ENCODE peak calls at places on chromosomes 16 and 17, in five cellular contexts. One of them, this sample, is unnamed. For H3K4me1, the result is how much of the 10 kb centered on the place peaks cover.

GRCh38 chr17:69084911-69085310 is 24.2 kb upstream of the ABCA9 start:
- DNase-seq in ascending aorta: no peak
- DNase-seq in heart right ventricle: no peak
- DNase-seq in prostate gland: no peak
- DNase-seq in A549: peak
- DNase-seq in this sample: peak

GRCh38 chr17:60135160-60135950 is 14.4 kb upstream of the CA4 start:
- DNase-seq in ascending aorta: peak
- DNase-seq in heart right ventricle: peak
- DNase-seq in prostate gland: peak
- DNase-seq in A549: peak
- DNase-seq in this sample: peak

GRCh38 chr17:4806420-4806769 is 557 bp upstream of the PLD2 start:
- DNase-seq in ascending aorta: no peak
- DNase-seq in heart right ventricle: no peak
- DNase-seq in prostate gland: no peak
- DNase-seq in A549: no peak
- DNase-seq in this sample: no peak

GRCh38 chr16:12468552-12468951 is 335.1 kb downstream of the CPPED1 start:
- DNase-seq in ascending aorta: no peak
- DNase-seq in heart right ventricle: no peak
- DNase-seq in prostate gland: no peak
- DNase-seq in A549: no peak
- DNase-seq in this sample: no peak

GRCh38 chr17:45869676-45870341 is 24.5 kb upstream of the MAPT start:
- DNase-seq in ascending aorta: no peak
- DNase-seq in heart right ventricle: no peak
- DNase-seq in prostate gland: no peak
- DNase-seq in A549: no peak
- DNase-seq in this sample: no peak

GRCh38 chr17:79566251-79566955 is 44.4 kb downstream of the RBFOX3 start:
- DNase-seq in ascending aorta: no peak
- DNase-seq in heart right ventricle: no peak
- DNase-seq in prostate gland: no peak
- DNase-seq in A549: no peak
- DNase-seq in this sample: no peak

GRCh38 chr17:55743103-55743679 is 7.7 kb upstream of the PCTP start:
- DNase-seq in ascending aorta: no peak
- DNase-seq in heart right ventricle: no peak
- DNase-seq in prostate gland: peak
- DNase-seq in A549: peak
- DNase-seq in this sample: peak

GRCh38 chr16:55294947-55295346 is 29.1 kb upstream of the IRX6 start:
- DNase-seq in ascending aorta: no peak
- DNase-seq in heart right ventricle: peak
- DNase-seq in prostate gland: no peak
- DNase-seq in A549: no peak
- DNase-seq in this sample: peak

GRCh38 chr16:54411555-54411954 is 125.0 kb upstream of the IRX3 start:
- DNase-seq in ascending aorta: no peak
- DNase-seq in heart right ventricle: peak
- DNase-seq in prostate gland: no peak
- DNase-seq in A549: no peak
- DNase-seq in this sample: no peak

DNA sequence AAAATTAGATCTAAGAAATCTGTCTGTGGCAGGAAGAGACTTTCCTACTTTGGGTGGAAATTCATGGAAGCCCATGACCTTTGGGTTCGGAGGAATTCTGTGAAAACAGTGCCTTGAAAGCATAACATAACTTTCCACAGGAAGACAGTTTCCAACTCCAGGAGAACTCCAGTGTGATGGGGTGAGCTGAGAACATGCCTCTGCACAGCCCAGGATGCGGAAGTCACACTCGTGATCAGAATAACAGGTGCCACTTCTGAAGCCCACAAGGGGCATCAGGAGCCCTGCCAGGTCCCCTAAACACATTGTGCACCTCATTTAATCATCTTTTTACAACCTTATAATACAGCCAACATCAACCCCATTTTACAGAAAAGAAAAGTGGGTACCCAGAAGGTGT is 9.7 kb downstream of the TVP23A start:
- DNase-seq in ascending aorta: no peak
- DNase-seq in heart right ventricle: no peak
- DNase-seq in prostate gland: no peak
- DNase-seq in A549: no peak
- DNase-seq in this sample: no peak
- TF ChIP-seq CTCF in ascending aorta: no peak
- TF ChIP-seq CTCF in heart right ventricle: no peak
- TF ChIP-seq CTCF in prostate gland: no peak
- TF ChIP-seq CTCF in A549: no peak
- TF ChIP-seq CTCF in this sample: no peak

DNA sequence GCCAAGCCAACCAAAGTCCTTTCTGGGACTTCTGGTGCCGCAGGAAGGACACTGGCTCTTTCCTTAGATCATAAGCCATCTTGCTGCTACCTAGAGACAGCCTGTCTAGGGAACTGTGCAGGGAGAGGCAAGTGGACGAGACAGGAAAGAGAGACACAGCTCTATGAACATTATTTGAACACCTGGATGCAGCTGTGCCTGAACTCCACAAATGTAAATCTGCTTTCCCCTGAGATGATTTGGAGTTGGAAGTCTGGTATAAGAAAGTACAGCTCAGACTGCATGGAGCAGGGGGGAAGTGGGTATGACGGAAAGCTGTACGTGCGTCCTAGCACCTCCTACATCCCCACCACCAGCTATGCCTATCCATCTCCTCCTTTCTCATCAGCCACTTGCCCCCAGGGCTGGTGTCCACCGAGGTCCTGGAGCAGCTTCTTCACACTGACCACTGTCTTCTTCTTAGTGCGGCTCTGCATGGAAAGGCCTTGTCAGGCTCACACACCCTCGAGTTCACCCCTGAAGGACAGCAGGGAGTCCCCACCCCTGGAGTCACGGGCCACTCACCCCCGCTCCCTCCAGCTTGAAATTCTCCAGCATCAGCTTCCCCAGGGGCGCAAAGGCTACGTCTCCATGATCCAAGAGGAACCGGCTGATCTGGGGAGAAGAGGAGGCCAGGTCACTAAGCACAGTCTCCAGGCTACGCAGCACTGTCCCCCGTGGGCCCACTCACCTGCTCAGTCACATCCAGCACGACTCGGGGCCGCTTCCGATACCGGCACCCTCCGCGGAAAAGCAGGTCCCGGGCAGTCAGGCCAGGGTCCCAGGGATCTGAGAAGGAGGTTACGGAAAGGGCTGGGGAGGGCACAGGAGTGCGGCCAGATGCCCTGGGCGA is 3.9 kb downstream of the TAF1C start:
- DNase-seq in ascending aorta: no peak
- DNase-seq in heart right ventricle: no peak
- DNase-seq in prostate gland: no peak
- DNase-seq in A549: no peak
- DNase-seq in this sample: no peak
- H3K4me1 ChIP-seq in ascending aorta: under half
- H3K4me1 ChIP-seq in heart right ventricle: under half
- H3K4me1 ChIP-seq in prostate gland: under half
- H3K4me1 ChIP-seq in A549: under half
- H3K4me1 ChIP-seq in this sample: under half

DNA sequence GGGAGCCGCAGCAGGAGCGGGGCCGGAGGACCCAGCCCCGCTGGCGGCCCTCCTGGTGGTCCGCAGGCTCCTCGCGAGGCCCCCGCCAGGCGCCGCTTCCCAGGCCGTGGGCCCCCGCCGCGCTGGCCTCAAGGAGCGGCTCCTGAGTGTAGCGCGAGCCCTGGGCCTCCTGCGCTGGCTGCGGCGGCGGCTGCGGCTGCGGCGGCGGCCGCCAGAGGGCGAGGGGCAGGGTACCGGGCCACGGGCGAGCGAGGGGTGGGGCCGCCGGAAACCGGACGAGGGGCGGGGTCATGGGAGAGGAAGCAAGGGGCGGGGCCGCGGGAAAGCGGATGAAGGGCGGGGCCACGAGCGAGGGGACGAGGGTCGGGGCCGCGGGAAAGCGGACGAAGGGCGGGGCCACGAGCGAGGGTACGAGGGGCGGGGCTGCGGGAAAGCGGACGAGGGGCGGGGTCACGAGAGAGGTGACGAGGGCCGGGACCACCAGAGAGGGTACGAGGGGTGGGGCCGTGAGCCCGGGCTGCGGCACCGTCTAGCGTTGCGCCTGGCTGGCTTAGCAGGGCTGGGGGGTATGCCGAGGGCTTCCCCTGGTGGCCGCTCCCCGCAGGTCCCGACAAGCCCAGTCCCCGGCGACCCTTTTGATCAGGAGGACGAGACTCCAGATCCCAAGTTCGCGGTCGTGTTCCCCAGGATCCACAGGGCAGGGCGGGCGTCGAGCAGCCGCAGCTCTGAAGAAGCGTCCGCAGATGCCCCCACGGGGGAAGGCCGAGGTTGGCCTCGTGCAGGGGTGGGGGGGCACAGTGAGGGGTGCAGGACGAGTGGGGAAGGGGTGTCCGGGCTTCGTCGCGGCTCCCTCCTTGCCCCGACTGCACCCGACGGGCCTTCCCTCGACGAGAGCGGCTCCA is 1.7 kb downstream of the MYO15B start:
- DNase-seq in ascending aorta: peak
- DNase-seq in heart right ventricle: peak
- DNase-seq in prostate gland: peak
- DNase-seq in A549: peak
- DNase-seq in this sample: peak
- TF ChIP-seq CTCF in ascending aorta: peak
- TF ChIP-seq CTCF in heart right ventricle: peak
- TF ChIP-seq CTCF in prostate gland: peak
- TF ChIP-seq CTCF in A549: peak
- TF ChIP-seq CTCF in this sample: no peak

GRCh38 chr16:72093448-72094265 is at the start of the genes DHX38 and TXNL4B:
- DNase-seq in ascending aorta: peak
- DNase-seq in heart right ventricle: peak
- DNase-seq in prostate gland: peak
- DNase-seq in A549: peak
- DNase-seq in this sample: peak
- H3K4me1 ChIP-seq in ascending aorta: under half
- H3K4me1 ChIP-seq in heart right ventricle: under half
- H3K4me1 ChIP-seq in prostate gland: under half
- H3K4me1 ChIP-seq in A549: under half
- H3K4me1 ChIP-seq in this sample: under half

GRCh38 chr16:24537474-24538337 is 1.7 kb upstream of the RBBP6 start:
- DNase-seq in ascending aorta: no peak
- DNase-seq in heart right ventricle: no peak
- DNase-seq in prostate gland: no peak
- DNase-seq in A549: peak
- DNase-seq in this sample: no peak

GRCh38 chr16:24539850-24540484 is 601 bp downstream of the RBBP6 start:
- DNase-seq in ascending aorta: no peak
- DNase-seq in heart right ventricle: peak
- DNase-seq in prostate gland: peak
- DNase-seq in A549: peak
- DNase-seq in this sample: no peak

GRCh38 chr16:24538756-24539294 is 541 bp upstream of the RBBP6 start:
- DNase-seq in ascending aorta: no peak
- DNase-seq in heart right ventricle: no peak
- DNase-seq in prostate gland: no peak
- DNase-seq in A549: no peak
- DNase-seq in this sample: no peak

GRCh38 chr16:24540575-24541240 is 1.3 kb downstream of the RBBP6 start:
- DNase-seq in ascending aorta: no peak
- DNase-seq in heart right ventricle: no peak
- DNase-seq in prostate gland: peak
- DNase-seq in A549: peak
- DNase-seq in this sample: no peak

DNA sequence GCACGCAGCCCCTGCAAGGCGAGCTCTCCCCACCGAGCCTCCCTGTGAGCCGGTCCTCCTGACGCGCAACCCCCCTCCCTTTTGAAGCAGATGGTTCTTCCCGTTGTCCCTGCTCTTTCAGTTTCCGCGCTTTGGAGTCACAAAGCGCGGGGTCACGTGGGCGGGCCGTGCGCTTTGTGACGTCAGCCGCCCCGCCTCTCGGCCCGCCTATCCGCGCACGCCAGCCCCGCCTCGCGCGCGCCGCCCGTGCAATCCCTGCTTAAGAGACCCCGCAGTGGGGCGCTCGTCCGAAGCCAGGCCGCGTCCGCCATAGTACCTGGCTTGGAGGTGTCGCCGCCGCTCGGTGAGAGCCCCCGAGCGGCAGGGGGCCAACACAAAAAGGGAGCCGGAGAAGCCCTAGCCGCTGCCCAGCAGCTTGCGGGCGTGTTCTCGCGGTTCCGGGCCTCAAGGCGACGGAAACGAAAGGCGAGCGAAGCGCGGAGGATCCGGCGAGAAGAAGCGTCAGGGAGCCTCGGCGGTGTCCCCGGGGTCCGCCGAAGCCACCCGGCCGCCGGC is at the start of gene RBBP6:
- DNase-seq in ascending aorta: peak
- DNase-seq in heart right ventricle: peak
- DNase-seq in prostate gland: peak
- DNase-seq in A549: peak
- DNase-seq in this sample: peak
- TF ChIP-seq CTCF in ascending aorta: peak
- TF ChIP-seq CTCF in heart right ventricle: peak
- TF ChIP-seq CTCF in prostate gland: no peak
- TF ChIP-seq CTCF in A549: peak
- TF ChIP-seq CTCF in this sample: peak

GRCh38 chr17:82226170-82226808 is 2.6 kb upstream of the SLC16A3 start:
- DNase-seq in ascending aorta: no peak
- DNase-seq in heart right ventricle: no peak
- DNase-seq in prostate gland: no peak
- DNase-seq in A549: no peak
- DNase-seq in this sample: no peak
- H3K4me1 ChIP-seq in ascending aorta: under half
- H3K4me1 ChIP-seq in heart right ventricle: under half
- H3K4me1 ChIP-seq in prostate gland: under half
- H3K4me1 ChIP-seq in A549: under half
- H3K4me1 ChIP-seq in this sample: under half